ENCODE peak calls at places on chromosomes 16 and 17, in four cellular contexts. One of them, this sample, is unnamed.
A peak's percentile ranks its signal among the peaks of the same experiment; 100 is the strongest.

GRCh38 chr16:57305159-57305811 is 20.8 kb upstream of the PLLP start:
- DNase-seq in uterus: peak; percentile 45
- DNase-seq in left ventricle myocardium inferior: no peak
- DNase-seq in stomach: peak; percentile 24
- DNase-seq in this sample: no peak

GRCh38 chr16:57091990-57092785 is at the start of gene CPNE2:
- DNase-seq in uterus: peak; percentile 65
- DNase-seq in left ventricle myocardium inferior: peak; percentile 72
- DNase-seq in stomach: peak; percentile 59
- DNase-seq in this sample: peak; percentile 59

GRCh38 chr17:64219571-64219970 is 43.5 kb downstream of the TEX2 start:
- DNase-seq in uterus: no peak
- DNase-seq in stomach: no peak
- DNase-seq in left ventricle myocardium inferior: no peak
- DNase-seq in this sample: no peak

GRCh38 chr17:81340606-81341346 is 45.7 kb upstream of the SLC38A10 start:
- DNase-seq in stomach: no peak
- DNase-seq in uterus: no peak
- DNase-seq in left ventricle myocardium inferior: no peak
- DNase-seq in this sample: no peak

GRCh38 chr17:9729735-9730420 is 61.5 kb downstream of the DHRS7C start:
- DNase-seq in uterus: no peak
- DNase-seq in stomach: no peak
- DNase-seq in left ventricle myocardium inferior: no peak
- DNase-seq in this sample: no peak

GRCh38 chr16:50427107-50427506 is 58.3 kb upstream of the BRD7 start:
- DNase-seq in left ventricle myocardium inferior: no peak
- DNase-seq in uterus: no peak
- DNase-seq in stomach: no peak
- DNase-seq in this sample: peak; percentile 7

GRCh38 chr16:78505544-78506371 is 406.3 kb downstream of the WWOX start:
- DNase-seq in left ventricle myocardium inferior: peak; percentile 71
- DNase-seq in uterus: peak; percentile 92
- DNase-seq in stomach: peak; percentile 33
- DNase-seq in this sample: peak; percentile 70

GRCh38 chr17:72173475-72174116 is 52.8 kb downstream of the SOX9 start:
- DNase-seq in stomach: no peak
- DNase-seq in left ventricle myocardium inferior: no peak
- DNase-seq in uterus: no peak
- DNase-seq in this sample: no peak

GRCh38 chr16:22213236-22213635 is 7.2 kb downstream of the EEF2K start:
- DNase-seq in left ventricle myocardium inferior: no peak
- DNase-seq in stomach: no peak
- DNase-seq in uterus: peak; percentile 49
- DNase-seq in this sample: no peak

GRCh38 chr17:18966831-18967624 is 15.1 kb downstream of the SLC5A10 start:
- DNase-seq in uterus: no peak
- DNase-seq in stomach: peak; percentile 55
- DNase-seq in left ventricle myocardium inferior: peak; percentile 36
- DNase-seq in this sample: no peak

GRCh38 chr17:61248399-61248798 is 151.2 kb upstream of the TBX2 start:
- DNase-seq in left ventricle myocardium inferior: no peak
- DNase-seq in stomach: peak; percentile 41
- DNase-seq in uterus: no peak
- DNase-seq in this sample: no peak

GRCh38 chr16:73064227-73064995 is 16.5 kb upstream of the ZFHX3 start:
- DNase-seq in stomach: no peak
- DNase-seq in uterus: no peak
- DNase-seq in left ventricle myocardium inferior: peak; percentile 39
- DNase-seq in this sample: no peak

GRCh38 chr16:79647586-79647985 is 47.0 kb upstream of the MAF start:
- DNase-seq in left ventricle myocardium inferior: no peak
- DNase-seq in stomach: no peak
- DNase-seq in uterus: no peak
- DNase-seq in this sample: no peak

GRCh38 chr17:83192161-83192788 is 112.9 kb downstream of the METRNL start:
- DNase-seq in left ventricle myocardium inferior: peak; percentile 16
- DNase-seq in uterus: peak; percentile 11
- DNase-seq in stomach: no peak
- DNase-seq in this sample: no peak

GRCh38 chr17:60510031-60510430 is 16.0 kb downstream of the APPBP2 start:
- DNase-seq in stomach: no peak
- DNase-seq in uterus: no peak
- DNase-seq in left ventricle myocardium inferior: no peak
- DNase-seq in this sample: no peak

GRCh38 chr17:76383645-76384221 is 676 bp upstream of the SPHK1 start:
- DNase-seq in left ventricle myocardium inferior: peak; percentile 56
- DNase-seq in uterus: no peak
- DNase-seq in stomach: peak; percentile 37
- DNase-seq in this sample: no peak

GRCh38 chr16:65375651-65376050 is 253.8 kb upstream of the CDH11 start:
- DNase-seq in left ventricle myocardium inferior: no peak
- DNase-seq in uterus: no peak
- DNase-seq in stomach: no peak
- DNase-seq in this sample: no peak

GRCh38 chr16:87846705-87847466 is 22.4 kb downstream of the SLC7A5 start:
- DNase-seq in stomach: no peak
- DNase-seq in left ventricle myocardium inferior: no peak
- DNase-seq in uterus: no peak
- DNase-seq in this sample: no peak

GRCh38 chr17:39662551-39663339 is 2.4 kb upstream of the TCAP start:
- DNase-seq in left ventricle myocardium inferior: no peak
- DNase-seq in uterus: no peak
- DNase-seq in stomach: peak; percentile 86
- DNase-seq in this sample: no peak

GRCh38 chr16:85586360-85587145 is 26.6 kb upstream of the GSE1 start:
- DNase-seq in left ventricle myocardium inferior: peak; percentile 37
- DNase-seq in stomach: peak; percentile 73
- DNase-seq in uterus: no peak
- DNase-seq in this sample: no peak

GRCh38 chr17:48627625-48628510 is 1.7 kb upstream of the HOXB9 start:
- DNase-seq in stomach: no peak
- DNase-seq in left ventricle myocardium inferior: no peak
- DNase-seq in uterus: no peak
- DNase-seq in this sample: no peak

GRCh38 chr17:31529841-31530251 is 138.4 kb downstream of the RAB11FIP4 start:
- DNase-seq in uterus: no peak
- DNase-seq in left ventricle myocardium inferior: no peak
- DNase-seq in stomach: no peak
- DNase-seq in this sample: no peak

GRCh38 chr17:19492140-19492539 is 41.5 kb upstream of the SLC47A1 start:
- DNase-seq in uterus: no peak
- DNase-seq in stomach: no peak
- DNase-seq in left ventricle myocardium inferior: no peak
- DNase-seq in this sample: no peak

GRCh38 chr16:67387479-67388079 is 5.7 kb downstream of the TPPP3 start:
- DNase-seq in left ventricle myocardium inferior: no peak
- DNase-seq in stomach: no peak
- DNase-seq in uterus: no peak
- DNase-seq in this sample: no peak

GRCh38 chr16:75083826-75084225 is 32.8 kb downstream of the LDHD start:
- DNase-seq in uterus: no peak
- DNase-seq in left ventricle myocardium inferior: no peak
- DNase-seq in stomach: peak; percentile 66
- DNase-seq in this sample: no peak

GRCh38 chr16:60091076-60091475 is 1357.0 kb upstream of the GOT2 start:
- DNase-seq in uterus: no peak
- DNase-seq in left ventricle myocardium inferior: no peak
- DNase-seq in stomach: no peak
- DNase-seq in this sample: no peak

GRCh38 chr17:79840204-79840988 is 1.2 kb upstream of the CBX4 start:
- DNase-seq in stomach: peak; percentile 75
- DNase-seq in uterus: peak; percentile 80
- DNase-seq in left ventricle myocardium inferior: peak; percentile 80
- DNase-seq in this sample: peak; percentile 63

GRCh38 chr17:41614098-41614497 is 1.5 kb upstream of the KRT16 start:
- DNase-seq in uterus: no peak
- DNase-seq in left ventricle myocardium inferior: no peak
- DNase-seq in stomach: no peak
- DNase-seq in this sample: no peak

GRCh38 chr17:44628234-44629188 is 27.8 kb upstream of the MEIOC start:
- DNase-seq in left ventricle myocardium inferior: peak; percentile 23
- DNase-seq in stomach: no peak
- DNase-seq in uterus: no peak
- DNase-seq in this sample: no peak
- H3K4me3 ChIP-seq in left ventricle myocardium inferior: peak overlapping the region; percentile 42
- H3K4me3 ChIP-seq in stomach: no peak overlapping the region
- H3K4me3 ChIP-seq in uterus: no peak overlapping the region
- H3K4me3 ChIP-seq in this sample: no peak overlapping the region

GRCh38 chr17:74853669-74854068 is 6.0 kb downstream of the GRIN2C start:
- DNase-seq in uterus: no peak
- DNase-seq in left ventricle myocardium inferior: no peak
- DNase-seq in stomach: no peak
- DNase-seq in this sample: no peak
- H3K4me3 ChIP-seq in uterus: no peak overlapping the region
- H3K4me3 ChIP-seq in left ventricle myocardium inferior: no peak overlapping the region
- H3K4me3 ChIP-seq in stomach: no peak overlapping the region
- H3K4me3 ChIP-seq in this sample: no peak overlapping the region

GRCh38 chr16:31010539-31010938 is at the start of gene STX1B:
- DNase-seq in stomach: no peak
- DNase-seq in left ventricle myocardium inferior: no peak
- DNase-seq in uterus: peak; percentile 43
- DNase-seq in this sample: no peak

GRCh38 chr16:31010943-31011342 is 505 bp upstream of the STX1B start:
- DNase-seq in stomach: no peak
- DNase-seq in uterus: no peak
- DNase-seq in left ventricle myocardium inferior: no peak
- DNase-seq in this sample: no peak

GRCh38 chr16:31009120-31009519 is 1.3 kb downstream of the STX1B start:
- DNase-seq in stomach: no peak
- DNase-seq in uterus: no peak
- DNase-seq in left ventricle myocardium inferior: no peak
- DNase-seq in this sample: no peak

GRCh38 chr16:31008154-31008950 is 2.1 kb downstream of the STX1B start:
- DNase-seq in stomach: no peak
- DNase-seq in uterus: no peak
- DNase-seq in left ventricle myocardium inferior: no peak
- DNase-seq in this sample: no peak

GRCh38 chr16:31009894-31010293 is 544 bp downstream of the STX1B start:
- DNase-seq in left ventricle myocardium inferior: no peak
- DNase-seq in uterus: no peak
- DNase-seq in stomach: no peak
- DNase-seq in this sample: no peak
- H3K4me3 ChIP-seq in left ventricle myocardium inferior: no peak overlapping the region
- H3K4me3 ChIP-seq in uterus: no peak overlapping the region
- H3K4me3 ChIP-seq in stomach: no peak overlapping the region
- H3K4me3 ChIP-seq in this sample: no peak overlapping the region

GRCh38 chr17:77875881-77876509 is 82.5 kb upstream of the TNRC6C start:
- DNase-seq in stomach: no peak
- DNase-seq in uterus: no peak
- DNase-seq in left ventricle myocardium inferior: no peak
- DNase-seq in this sample: no peak
- H3K4me3 ChIP-seq in stomach: no peak overlapping the region
- H3K4me3 ChIP-seq in uterus: no peak overlapping the region
- H3K4me3 ChIP-seq in left ventricle myocardium inferior: no peak overlapping the region
- H3K4me3 ChIP-seq in this sample: no peak overlapping the region

GRCh38 chr17:58337600-58338453 is 9.2 kb upstream of the TSPOAP1 start:
- DNase-seq in uterus: peak; percentile 70
- DNase-seq in stomach: peak; percentile 74
- DNase-seq in left ventricle myocardium inferior: peak; percentile 77
- DNase-seq in this sample: peak; percentile 83
- H3K4me3 ChIP-seq in uterus: no peak overlapping the region
- H3K4me3 ChIP-seq in stomach: peak overlapping the region; percentile 19
- H3K4me3 ChIP-seq in left ventricle myocardium inferior: peak overlapping the region; percentile 24
- H3K4me3 ChIP-seq in this sample: no peak overlapping the region

DNA sequence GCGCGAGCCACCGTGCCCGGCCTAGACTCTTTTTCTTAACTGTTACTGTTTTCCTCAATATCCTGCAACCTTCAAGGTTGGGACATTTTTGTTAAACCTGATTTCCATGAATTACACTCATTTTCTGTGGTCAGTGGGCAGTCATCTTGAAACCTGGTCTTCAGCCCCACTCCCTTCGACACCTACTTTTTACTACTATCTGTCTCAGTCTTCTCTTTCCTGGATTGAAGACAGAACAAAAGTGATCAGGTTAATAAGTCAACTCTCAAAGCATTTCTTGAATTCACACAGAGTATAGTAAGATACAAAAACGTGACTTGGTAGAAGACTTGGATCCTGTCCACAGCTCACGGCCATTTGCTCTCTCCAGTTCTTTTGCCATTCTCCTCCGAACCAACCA is 6.1 kb downstream of the MINK1 start:
- DNase-seq in uterus: no peak
- DNase-seq in left ventricle myocardium inferior: no peak
- DNase-seq in stomach: no peak
- DNase-seq in this sample: no peak
- H3K4me3 ChIP-seq in uterus: no peak overlapping the region
- H3K4me3 ChIP-seq in left ventricle myocardium inferior: no peak overlapping the region
- H3K4me3 ChIP-seq in stomach: no peak overlapping the region
- H3K4me3 ChIP-seq in this sample: no peak overlapping the region